ENCODE peak calls at places on chromosomes 5 and 9, in eight cellular contexts. One of them, this sample, is unnamed.

GRCh38 chr5:180161420-180162303 is 47.3 kb downstream of the RASGEF1C start:
- DNase-seq in BJ: no peak
- DNase-seq in tibial nerve: no peak
- DNase-seq in posterior cingulate gyrus: peak
- DNase-seq in AG04450: no peak
- DNase-seq in NCI-H2107: no peak
- DNase-seq in NCI-H1417: peak
- DNase-seq in ecto neural progenitor cell: peak
- DNase-seq in this sample: no peak

GRCh38 chr5:885529-885928 is 7.1 kb downstream of the BRD9 start:
- DNase-seq in tibial nerve: no peak
- DNase-seq in NCI-H1417: no peak
- DNase-seq in BJ: no peak
- DNase-seq in posterior cingulate gyrus: peak
- DNase-seq in NCI-H2107: peak
- DNase-seq in ecto neural progenitor cell: no peak
- DNase-seq in AG04450: no peak
- DNase-seq in this sample: no peak

GRCh38 chr9:127950513-127951210 is 13.0 kb upstream of the DPM2 start:
- DNase-seq in AG04450: no peak
- DNase-seq in NCI-H2107: no peak
- DNase-seq in posterior cingulate gyrus: peak
- DNase-seq in ecto neural progenitor cell: no peak
- DNase-seq in BJ: no peak
- DNase-seq in tibial nerve: no peak
- DNase-seq in NCI-H1417: no peak
- DNase-seq in this sample: no peak

GRCh38 chr9:116543731-116544400 is 143.2 kb upstream of the TRIM32 start:
- DNase-seq in NCI-H1417: no peak
- DNase-seq in AG04450: no peak
- DNase-seq in tibial nerve: peak
- DNase-seq in ecto neural progenitor cell: no peak
- DNase-seq in posterior cingulate gyrus: no peak
- DNase-seq in NCI-H2107: no peak
- DNase-seq in BJ: peak
- DNase-seq in this sample: no peak

GRCh38 chr9:69078581-69078980 is 43.0 kb downstream of the FXN start:
- DNase-seq in tibial nerve: peak
- DNase-seq in NCI-H1417: peak
- DNase-seq in AG04450: no peak
- DNase-seq in NCI-H2107: no peak
- DNase-seq in posterior cingulate gyrus: peak
- DNase-seq in ecto neural progenitor cell: no peak
- DNase-seq in BJ: no peak
- DNase-seq in this sample: no peak

GRCh38 chr9:127437497-127438264 is 13.5 kb downstream of the ZNF79 start:
- DNase-seq in NCI-H2107: no peak
- DNase-seq in posterior cingulate gyrus: peak
- DNase-seq in tibial nerve: no peak
- DNase-seq in NCI-H1417: no peak
- DNase-seq in ecto neural progenitor cell: no peak
- DNase-seq in BJ: no peak
- DNase-seq in AG04450: no peak
- DNase-seq in this sample: no peak

GRCh38 chr9:136729144-136729543 is 13.6 kb downstream of the LCN10 start:
- DNase-seq in ecto neural progenitor cell: no peak
- DNase-seq in AG04450: no peak
- DNase-seq in NCI-H1417: no peak
- DNase-seq in tibial nerve: no peak
- DNase-seq in NCI-H2107: no peak
- DNase-seq in posterior cingulate gyrus: peak
- DNase-seq in BJ: no peak
- DNase-seq in this sample: no peak

GRCh38 chr5:72470817-72471216 is 36.4 kb downstream of the ZNF366 start:
- DNase-seq in ecto neural progenitor cell: no peak
- DNase-seq in tibial nerve: no peak
- DNase-seq in posterior cingulate gyrus: no peak
- DNase-seq in BJ: peak
- DNase-seq in NCI-H2107: no peak
- DNase-seq in AG04450: no peak
- DNase-seq in NCI-H1417: no peak
- DNase-seq in this sample: no peak

GRCh38 chr9:100351508-100351907 is 1.2 kb downstream of the TEX10 start:
- DNase-seq in NCI-H1417: no peak
- DNase-seq in NCI-H2107: no peak
- DNase-seq in posterior cingulate gyrus: no peak
- DNase-seq in AG04450: no peak
- DNase-seq in BJ: no peak
- DNase-seq in ecto neural progenitor cell: no peak
- DNase-seq in tibial nerve: no peak
- DNase-seq in this sample: no peak

GRCh38 chr5:126195410-126196100 is 227.7 kb upstream of the GRAMD2B start:
- DNase-seq in NCI-H2107: no peak
- DNase-seq in tibial nerve: no peak
- DNase-seq in NCI-H1417: no peak
- DNase-seq in ecto neural progenitor cell: no peak
- DNase-seq in AG04450: no peak
- DNase-seq in BJ: no peak
- DNase-seq in posterior cingulate gyrus: no peak
- DNase-seq in this sample: no peak

This sample was measured in vagina.